ENCODE peak calls at places on chromosome 15, in four cellular contexts. One of them, this sample, is unnamed.

GRCh38 chr15:70767668-70768067 is 4.3 kb upstream of the UACA start:
- DNase-seq in glutamatergic neuron: no peak
- DNase-seq in A549: no peak
- DNase-seq in endothelial cell: no peak
- DNase-seq in this sample: no peak

GRCh38 chr15:64943512-64944225 is 32.0 kb downstream of the ANKDD1A start:
- DNase-seq in glutamatergic neuron: no peak
- DNase-seq in A549: no peak
- DNase-seq in endothelial cell: no peak
- DNase-seq in this sample: no peak

GRCh38 chr15:86711476-86711875 is 631.8 kb downstream of the AGBL1 start:
- DNase-seq in glutamatergic neuron: no peak
- DNase-seq in A549: no peak
- DNase-seq in endothelial cell: no peak
- DNase-seq in this sample: no peak

GRCh38 chr15:34494084-34494399 is 56.4 kb upstream of the GOLGA8A start:
- DNase-seq in glutamatergic neuron: no peak
- DNase-seq in A549: no peak
- DNase-seq in endothelial cell: no peak
- DNase-seq in this sample: no peak

GRCh38 chr15:71295242-71296031 is 180.2 kb downstream of the THSD4 start:
- DNase-seq in glutamatergic neuron: no peak
- DNase-seq in A549: peak
- DNase-seq in endothelial cell: no peak
- DNase-seq in this sample: peak

GRCh38 chr15:47486051-47486450 is 231.3 kb upstream of the SEMA6D start:
- DNase-seq in glutamatergic neuron: no peak
- DNase-seq in A549: no peak
- DNase-seq in endothelial cell: no peak
- DNase-seq in this sample: no peak

GRCh38 chr15:47792231-47792630 is 74.9 kb downstream of the SEMA6D start:
- DNase-seq in glutamatergic neuron: no peak
- DNase-seq in A549: no peak
- DNase-seq in endothelial cell: no peak
- DNase-seq in this sample: no peak

GRCh38 chr15:40894689-40895308 is 549 bp downstream of the VPS18 start:
- DNase-seq in glutamatergic neuron: peak
- DNase-seq in A549: peak
- DNase-seq in endothelial cell: peak
- DNase-seq in this sample: peak

GRCh38 chr15:35697549-35698299 is 151.8 kb upstream of the DPH6 start:
- DNase-seq in glutamatergic neuron: no peak
- DNase-seq in A549: peak
- DNase-seq in endothelial cell: peak
- DNase-seq in this sample: peak

GRCh38 chr15:67840747-67841634 is 1.1 kb upstream of the RNU6-1 start:
- DNase-seq in glutamatergic neuron: no peak
- DNase-seq in A549: peak
- DNase-seq in endothelial cell: no peak
- DNase-seq in this sample: no peak

GRCh38 chr15:85411992-85412538 is 31.7 kb downstream of the AKAP13 start:
- DNase-seq in glutamatergic neuron: no peak
- DNase-seq in A549: no peak
- DNase-seq in endothelial cell: no peak
- DNase-seq in this sample: no peak

GRCh38 chr15:73982251-73982962 is 9.7 kb downstream of the STOML1 start:
- DNase-seq in glutamatergic neuron: no peak
- DNase-seq in A549: no peak
- DNase-seq in endothelial cell: no peak
- DNase-seq in this sample: peak

GRCh38 chr15:71084264-71084663 is 31.0 kb upstream of the THSD4 start:
- DNase-seq in glutamatergic neuron: no peak
- DNase-seq in A549: no peak
- DNase-seq in endothelial cell: no peak
- DNase-seq in this sample: no peak

GRCh38 chr15:62824111-62824737 is 218.3 kb upstream of the TPM1 start:
- DNase-seq in glutamatergic neuron: no peak
- DNase-seq in A549: no peak
- DNase-seq in endothelial cell: no peak
- DNase-seq in this sample: peak

GRCh38 chr15:25057574-25057973 is 102.8 kb downstream of the SNRPN start:
- DNase-seq in glutamatergic neuron: no peak
- DNase-seq in A549: no peak
- DNase-seq in endothelial cell: no peak
- DNase-seq in this sample: no peak

GRCh38 chr15:89075121-89075640 is 13.1 kb upstream of the ABHD2 start:
- DNase-seq in glutamatergic neuron: no peak
- DNase-seq in A549: no peak
- DNase-seq in endothelial cell: no peak
- DNase-seq in this sample: no peak

GRCh38 chr15:65305144-65305758 is 774 bp downstream of the RNU5B-1 start:
- DNase-seq in glutamatergic neuron: no peak
- DNase-seq in A549: peak
- DNase-seq in endothelial cell: no peak
- DNase-seq in this sample: no peak

GRCh38 chr15:81103857-81104256 is 30.2 kb upstream of the CFAP161 start:
- DNase-seq in glutamatergic neuron: no peak
- DNase-seq in A549: no peak
- DNase-seq in endothelial cell: no peak
- DNase-seq in this sample: no peak

GRCh38 chr15:62436235-62436634 is 271.1 kb upstream of the C2CD4B start:
- DNase-seq in glutamatergic neuron: no peak
- DNase-seq in A549: no peak
- DNase-seq in endothelial cell: no peak
- DNase-seq in this sample: no peak

DNA sequence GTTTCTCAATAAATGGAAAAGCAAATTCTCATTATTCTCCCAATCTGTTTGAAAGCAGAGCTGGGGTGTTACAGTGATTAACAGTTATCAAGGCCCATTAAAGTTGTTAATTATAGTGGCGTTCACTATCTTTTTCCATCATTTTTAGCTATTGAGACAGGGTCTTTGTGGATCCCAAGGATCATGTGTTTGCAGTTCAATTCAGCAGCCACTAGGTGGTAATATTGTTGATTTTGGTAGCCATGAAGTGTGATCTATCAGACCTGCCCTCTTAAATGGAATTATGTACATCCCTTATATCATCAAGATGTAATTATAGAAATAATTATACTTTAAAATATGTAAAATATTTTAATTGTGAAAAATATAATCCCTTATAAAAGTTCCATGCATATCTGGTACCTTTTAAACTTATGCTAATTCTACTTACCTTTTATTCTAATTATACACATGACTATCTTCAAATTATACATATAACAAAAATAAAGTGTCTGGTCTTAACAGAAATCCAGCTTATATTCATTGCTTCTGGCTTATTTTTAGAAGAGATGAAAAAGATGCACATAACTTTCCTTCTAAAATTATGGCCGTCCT is 126.4 kb downstream of the GREM1 start:
- DNase-seq in glutamatergic neuron: no peak
- DNase-seq in A549: peak
- DNase-seq in endothelial cell: no peak
- DNase-seq in this sample: no peak
- TF ChIP-seq CTCF in glutamatergic neuron: peak
- TF ChIP-seq CTCF in A549: peak
- TF ChIP-seq CTCF in endothelial cell: peak
- TF ChIP-seq CTCF in this sample: peak

DNA sequence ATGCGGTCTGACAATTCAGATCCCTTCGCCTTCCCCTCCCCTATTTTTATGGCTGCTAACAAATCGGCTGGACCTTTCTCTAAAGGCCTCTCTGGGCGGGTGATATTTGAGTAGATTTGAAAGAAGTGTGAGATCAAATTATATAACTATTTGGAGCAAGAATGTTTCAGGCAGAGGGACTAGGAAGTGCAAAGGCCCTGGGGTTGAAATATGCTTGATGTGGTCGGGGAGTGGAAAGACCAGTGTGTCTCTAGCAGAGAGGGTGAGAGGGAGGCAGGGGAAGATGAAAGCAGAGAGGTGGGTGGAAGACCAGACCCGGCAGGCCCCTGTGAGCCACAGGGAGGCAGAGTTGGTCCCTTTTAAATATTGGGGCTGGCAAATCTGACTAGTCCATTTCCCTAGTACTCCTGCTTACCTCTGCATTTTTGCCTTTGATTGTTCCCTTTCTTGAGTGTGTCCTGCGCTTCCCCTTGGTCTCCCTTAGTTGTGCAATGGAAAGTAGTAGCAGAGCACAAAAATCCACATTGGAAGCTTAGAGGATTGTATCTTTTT is 32.3 kb downstream of the SLCO3A1 start:
- DNase-seq in glutamatergic neuron: no peak
- DNase-seq in A549: no peak
- DNase-seq in endothelial cell: no peak
- DNase-seq in this sample: no peak
- TF ChIP-seq CTCF in glutamatergic neuron: no peak
- TF ChIP-seq CTCF in A549: peak
- TF ChIP-seq CTCF in endothelial cell: no peak
- TF ChIP-seq CTCF in this sample: no peak

DNA sequence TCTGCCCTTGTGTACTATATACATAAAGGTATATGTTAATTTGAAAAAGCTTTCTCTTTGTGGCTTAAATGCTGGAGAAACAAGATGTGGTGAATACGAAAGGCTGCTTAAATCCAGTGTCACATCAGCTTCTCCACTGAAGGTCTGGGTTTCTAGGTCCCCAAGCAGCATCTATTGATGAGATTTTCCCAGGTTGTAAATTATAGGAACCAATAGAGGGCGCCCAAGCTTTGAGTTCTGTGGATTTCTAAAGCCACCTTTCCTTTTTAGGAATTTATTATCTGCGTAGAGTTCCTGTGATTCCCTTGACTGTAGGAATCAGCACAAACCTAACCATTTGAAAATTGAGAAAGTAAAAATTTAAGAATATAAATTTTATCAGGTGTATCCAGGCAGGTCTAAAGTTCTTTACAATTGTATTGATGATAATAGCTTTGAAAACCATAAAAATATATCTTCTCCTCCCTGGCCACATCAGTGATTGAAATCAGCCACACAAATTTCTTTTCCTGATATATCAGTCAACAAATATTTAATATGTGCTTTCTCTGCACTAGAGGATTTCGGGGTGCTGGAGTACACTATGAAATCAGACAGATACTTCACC is 88.3 kb upstream of the ADAMTSL3 start:
- DNase-seq in glutamatergic neuron: no peak
- DNase-seq in A549: peak
- DNase-seq in endothelial cell: peak
- DNase-seq in this sample: no peak
- TF ChIP-seq CTCF in glutamatergic neuron: peak
- TF ChIP-seq CTCF in A549: peak
- TF ChIP-seq CTCF in endothelial cell: peak
- TF ChIP-seq CTCF in this sample: peak

GRCh38 chr15:45378149-45378912 is at the start of gene GATM:
- DNase-seq in glutamatergic neuron: peak
- DNase-seq in A549: peak
- DNase-seq in endothelial cell: peak
- DNase-seq in this sample: peak
- TF ChIP-seq CTCF in glutamatergic neuron: peak
- TF ChIP-seq CTCF in A549: no peak
- TF ChIP-seq CTCF in endothelial cell: peak
- TF ChIP-seq CTCF in this sample: peak